ENCODE peak calls at places on chromosomes 12 and 14, in seven cellular contexts. C is iPS DF 6.9, A is pons, M is A172, G is NCI-H226, L is memory B cell, I is substantia nigra. Z is an unnamed sample.

GRCh38 chr14:101226603-101227425 is 323.3 kb upstream of the RTL1 start:
- DNase-seq in C (no peak), A (no peak), M (no peak), G (no peak), L (no peak), I (no peak), Z (no peak)

GRCh38 chr12:25253371-25254068 is 2.8 kb upstream of the KRAS start:
- DNase-seq in C (no peak), A (no peak), M (no peak), G (no peak), L (no peak), I (no peak), Z (no peak)

GRCh38 chr14:70789961-70790360 is 19.4 kb downstream of the MAP3K9 start:
- DNase-seq in C (no peak), A (no peak), M (no peak), G (no peak), L (no peak), I (no peak), Z (no peak)

GRCh38 chr12:69570000-69570516 is 15.2 kb upstream of the CCT2 start:
- DNase-seq in C (no peak), A (no peak), M (peak), G (peak), L (no peak), I (no peak), Z (no peak)

GRCh38 chr12:127559349-127560040 is 707.5 kb upstream of the TMEM132C start:
- DNase-seq in C (peak), A (peak), M (peak), G (no peak), L (no peak), I (no peak), Z (no peak)

GRCh38 chr14:104332634-104333270 is 194.4 kb downstream of the KIF26A start:
- DNase-seq in C (no peak), A (no peak), M (no peak), G (no peak), L (no peak), I (no peak), Z (no peak)

GRCh38 chr12:31991146-31991545 is 31.9 kb downstream of the RESF1 start:
- DNase-seq in C (no peak), A (no peak), M (no peak), G (no peak), L (no peak), I (no peak), Z (no peak)

GRCh38 chr12:10615532-10615931 is 2.1 kb upstream of the MAGOHB start:
- DNase-seq in C (no peak), A (no peak), M (no peak), G (no peak), L (no peak), I (no peak), Z (no peak)

GRCh38 chr14:68397371-68397779 is 395.5 kb downstream of the ZFP36L1 start:
- DNase-seq in C (no peak), A (peak), M (no peak), G (no peak), L (no peak), I (no peak), Z (peak)

GRCh38 chr14:49598182-49598478 is 610 bp upstream of the LRR1 start:
- DNase-seq in C (no peak), A (no peak), M (no peak), G (no peak), L (no peak), I (no peak), Z (no peak)

GRCh38 chr12:87660987-87661769 is 368.0 kb downstream of the C12orf50 start:
- DNase-seq in C (no peak), A (no peak), M (no peak), G (peak), L (no peak), I (no peak), Z (no peak)

GRCh38 chr12:111775205-111776193 is 8.8 kb downstream of the ALDH2 start:
- DNase-seq in C (no peak), A (peak), M (no peak), G (peak), L (peak), I (peak), Z (peak)

GRCh38 chr12:69042557-69042956 is 109.6 kb upstream of the CPM start:
- DNase-seq in C (no peak), A (no peak), M (no peak), G (no peak), L (no peak), I (no peak), Z (no peak)

GRCh38 chr12:111757361-111758119 is 9.2 kb upstream of the ALDH2 start:
- DNase-seq in C (no peak), A (peak), M (peak), G (peak), L (no peak), I (peak), Z (peak)

GRCh38 chr12:116864371-116865160 is 16.7 kb downstream of the HRK start:
- DNase-seq in C (no peak), A (no peak), M (peak), G (peak), L (no peak), I (no peak), Z (no peak)

GRCh38 chr12:95214466-95214865 is 2.8 kb downstream of the FGD6 start:
- DNase-seq in C (no peak), A (no peak), M (no peak), G (no peak), L (no peak), I (no peak), Z (no peak)

GRCh38 chr14:44960146-44960545 is 1.6 kb downstream of the KLHL28 start:
- DNase-seq in C (no peak), A (no peak), M (no peak), G (no peak), L (no peak), I (no peak), Z (no peak)

GRCh38 chr12:72267974-72268373 is 4.2 kb upstream of the TRHDE start:
- DNase-seq in C (no peak), A (no peak), M (no peak), G (no peak), L (no peak), I (no peak), Z (no peak)

GRCh38 chr12:65742481-65742971 is 81.8 kb upstream of the HMGA2 start:
- DNase-seq in C (no peak), A (no peak), M (no peak), G (no peak), L (no peak), I (no peak), Z (no peak)

GRCh38 chr12:33245459-33245858 is 194.2 kb downstream of the SYT10 start:
- DNase-seq in C (no peak), A (peak), M (no peak), G (no peak), L (no peak), I (no peak), Z (no peak)

GRCh38 chr12:67943295-67943892 is 45.9 kb upstream of the IFNG-AS1 start:
- DNase-seq in C (peak), A (peak), M (peak), G (peak), L (peak), I (peak), Z (peak)

GRCh38 chr14:100617715-100618693 is 30.8 kb upstream of the BEGAIN start:
- DNase-seq in C (no peak), A (peak), M (no peak), G (no peak), L (no peak), I (peak), Z (peak)

GRCh38 chr12:2395352-2395977 is 342.7 kb downstream of the CACNA1C start:
- DNase-seq in C (peak), A (no peak), M (no peak), G (no peak), L (no peak), I (no peak), Z (no peak)

GRCh38 chr12:106228320-106228710 is 19.5 kb downstream of the CKAP4 start:
- DNase-seq in C (no peak), A (no peak), M (no peak), G (no peak), L (no peak), I (no peak), Z (no peak)

GRCh38 chr12:62291888-62292760 is 31.9 kb downstream of the USP15 start:
- DNase-seq in C (no peak), A (no peak), M (peak), G (peak), L (no peak), I (no peak), Z (no peak)

GRCh38 chr14:102140027-102140749 is 491 bp downstream of the WDR20 start:
- DNase-seq in C (no peak), A (no peak), M (no peak), G (peak), L (peak), I (peak), Z (peak)

GRCh38 chr12:71581206-71581605 is 82.4 kb downstream of the ZFC3H1 start:
- DNase-seq in C (no peak), A (no peak), M (peak), G (peak), L (no peak), I (no peak), Z (no peak)

GRCh38 chr14:58607571-58608317 is 30.0 kb upstream of the DACT1 start:
- DNase-seq in C (no peak), A (no peak), M (no peak), G (peak), L (no peak), I (no peak), Z (no peak)

GRCh38 chr14:86203843-86204242 is 673.9 kb downstream of the FLRT2 start:
- DNase-seq in C (no peak), A (no peak), M (no peak), G (no peak), L (no peak), I (no peak), Z (no peak)

GRCh38 chr12:93318720-93319522 is 58.8 kb upstream of the NUDT4 start:
- DNase-seq in C (no peak), A (no peak), M (no peak), G (no peak), L (no peak), I (no peak), Z (no peak)

GRCh38 chr12:5971194-5971850 is 26.3 kb upstream of the ANO2 start:
- DNase-seq in C (no peak), A (no peak), M (no peak), G (no peak), L (no peak), I (no peak), Z (no peak)

GRCh38 chr14:61321385-61322010 is at the start of gene PRKCH:
- DNase-seq in C (no peak), A (no peak), M (peak), G (peak), L (peak), I (no peak), Z (peak)

GRCh38 chr12:108921946-108922345 is 42.1 kb downstream of the DAO start:
- DNase-seq in C (no peak), A (no peak), M (no peak), G (no peak), L (no peak), I (no peak), Z (no peak)

GRCh38 chr12:22163594-22163993 is 117.6 kb downstream of the CMAS start:
- DNase-seq in C (no peak), A (no peak), M (no peak), G (no peak), L (no peak), I (no peak), Z (no peak)